ENCODE peak calls at places on chromosomes 5 and 9, in ten cellular contexts. O is MM.1S, L is tibial artery, P is colonic mucosa, S is PC-3, E is hepatocyte, F is HL-60, D is dorsolateral prefrontal cortex, W is keratinocyte, V is upper lobe of right lung. X is an unnamed sample.

GRCh38 chr9:34559616-34560546 is 29.6 kb downstream of the CNTFR start:
- DNase-seq in O (no peak), L (peak), P (peak), S (no peak), E (peak), F (no peak), D (peak), W (no peak), V (no peak), X (no peak)

GRCh38 chr5:32405502-32405901 is 39.0 kb downstream of the ZFR start:
- DNase-seq in O (no peak), L (no peak), P (no peak), S (no peak), E (no peak), F (no peak), D (no peak), W (no peak), V (no peak), X (no peak)

GRCh38 chr9:3495850-3496249 is 30.0 kb downstream of the RFX3 start:
- DNase-seq in O (no peak), L (no peak), P (no peak), S (no peak), E (no peak), F (no peak), D (no peak), W (no peak), V (no peak), X (no peak)

GRCh38 chr5:53024535-53024934 is 35.4 kb downstream of the ITGA2 start:
- DNase-seq in O (no peak), L (no peak), P (no peak), S (no peak), E (no peak), F (no peak), D (peak), W (no peak), V (no peak), X (no peak)

GRCh38 chr9:76873056-76873792 is 32.7 kb downstream of the PRUNE2 start:
- DNase-seq in O (no peak), L (peak), P (no peak), S (no peak), E (no peak), F (no peak), D (peak), W (no peak), V (no peak), X (no peak)

GRCh38 chr5:133868946-133869674 is 99.3 kb downstream of the C5orf15 start:
- DNase-seq in O (peak), L (peak), P (peak), S (peak), E (peak), F (peak), D (peak), W (peak), V (peak), X (no peak)

GRCh38 chr9:108939975-108940374 is 5.8 kb downstream of the ABITRAM start:
- DNase-seq in O (no peak), L (no peak), P (no peak), S (no peak), E (no peak), F (no peak), D (no peak), W (no peak), V (no peak), X (no peak)

GRCh38 chr9:22111176-22111870 is 102.2 kb upstream of the CDKN2B start:
- DNase-seq in O (no peak), L (no peak), P (no peak), S (no peak), E (no peak), F (no peak), D (no peak), W (no peak), V (no peak), X (no peak)

GRCh38 chr5:17813214-17813613 is 179.0 kb downstream of the TAF11L14 start:
- DNase-seq in O (no peak), L (no peak), P (no peak), S (peak), E (no peak), F (no peak), D (no peak), W (no peak), V (no peak), X (no peak)

DNA sequence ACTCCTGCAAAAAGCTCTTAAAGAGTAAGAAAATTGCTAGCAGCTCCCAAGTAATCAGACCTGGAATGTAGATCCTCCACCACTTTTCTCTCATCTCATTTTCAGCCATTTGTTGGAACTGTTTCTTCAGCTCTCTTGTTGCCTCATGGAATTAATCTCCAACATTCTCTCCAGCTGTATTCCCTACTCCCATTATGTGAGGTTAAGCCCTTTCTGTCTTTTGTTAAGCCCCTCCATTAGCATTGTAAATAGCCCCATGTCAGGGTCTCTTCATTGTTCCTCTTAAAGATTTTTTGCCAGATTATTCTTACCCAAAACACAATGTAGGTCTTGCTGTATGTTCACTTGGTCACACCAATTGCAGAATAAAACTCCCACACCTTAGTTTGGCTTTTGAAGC is 119.8 kb downstream of the PLPPR1 start:
- DNase-seq in O (no peak), L (no peak), P (no peak), S (no peak), E (no peak), F (no peak), D (no peak), W (no peak), V (no peak), X (no peak)
- H3K27ac ChIP-seq in O (no peak), L (no peak), P (no peak), S (no peak), E (no peak), F (no peak), D (no peak), W (no peak), V (no peak), X (no peak)

GRCh38 chr9:118594428-118594827 is 774.8 kb downstream of the BRINP1 start:
- DNase-seq in O (no peak), L (no peak), P (no peak), S (no peak), E (no peak), F (no peak), D (no peak), W (no peak), V (no peak), X (no peak)
- H3K27ac ChIP-seq in O (no peak), L (no peak), P (no peak), S (no peak), E (no peak), F (no peak), D (no peak), W (no peak), V (no peak), X (no peak)

GRCh38 chr9:132141364-132141947 is 20.4 kb upstream of the NTNG2 start:
- DNase-seq in O (no peak), L (no peak), P (no peak), S (no peak), E (no peak), F (no peak), D (no peak), W (no peak), V (no peak), X (no peak)
- H3K27ac ChIP-seq in O (no peak), L (no peak), P (no peak), S (no peak), E (no peak), F (no peak), D (peak), W (no peak), V (no peak), X (no peak)

GRCh38 chr5:1330146-1330846 is 14.6 kb downstream of the CLPTM1L start:
- DNase-seq in O (no peak), L (peak), P (no peak), S (no peak), E (no peak), F (no peak), D (peak), W (peak), V (peak), X (peak)
- H3K27ac ChIP-seq in O (peak), L (no peak), P (no peak), S (no peak), E (no peak), F (no peak), D (no peak), W (peak), V (peak), X (peak)

GRCh38 chr9:99226054-99226453 is 4.0 kb downstream of the SEC61B start:
- DNase-seq in O (no peak), L (no peak), P (no peak), S (no peak), E (no peak), F (no peak), D (no peak), W (no peak), V (no peak), X (no peak)
- H3K27ac ChIP-seq in O (no peak), L (no peak), P (no peak), S (no peak), E (no peak), F (no peak), D (no peak), W (no peak), V (no peak), X (no peak)

DNA sequence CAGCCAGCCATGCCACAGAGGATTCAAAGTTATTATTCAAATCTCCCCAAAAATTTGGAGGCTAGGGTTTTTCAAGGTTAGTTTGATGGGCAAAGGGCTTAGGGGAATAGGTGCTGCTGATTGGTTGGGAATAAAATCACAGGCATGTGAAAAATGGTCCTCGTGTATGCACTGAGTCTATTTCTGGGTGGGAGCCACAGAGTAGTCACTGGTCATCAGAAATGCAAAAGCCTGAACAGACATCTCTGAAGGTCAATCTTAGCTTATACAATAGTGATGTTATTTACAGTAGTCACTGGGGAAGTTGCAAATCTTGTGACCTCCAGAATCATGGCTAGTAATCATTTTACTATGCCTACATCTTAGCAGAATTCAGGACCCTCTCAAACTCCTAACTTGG is 1.3 kb downstream of the IL33 start:
- DNase-seq in O (no peak), L (no peak), P (no peak), S (no peak), E (no peak), F (no peak), D (no peak), W (no peak), V (no peak), X (no peak)
- H3K27ac ChIP-seq in O (no peak), L (peak), P (no peak), S (no peak), E (no peak), F (no peak), D (no peak), W (no peak), V (peak), X (no peak)

DNA sequence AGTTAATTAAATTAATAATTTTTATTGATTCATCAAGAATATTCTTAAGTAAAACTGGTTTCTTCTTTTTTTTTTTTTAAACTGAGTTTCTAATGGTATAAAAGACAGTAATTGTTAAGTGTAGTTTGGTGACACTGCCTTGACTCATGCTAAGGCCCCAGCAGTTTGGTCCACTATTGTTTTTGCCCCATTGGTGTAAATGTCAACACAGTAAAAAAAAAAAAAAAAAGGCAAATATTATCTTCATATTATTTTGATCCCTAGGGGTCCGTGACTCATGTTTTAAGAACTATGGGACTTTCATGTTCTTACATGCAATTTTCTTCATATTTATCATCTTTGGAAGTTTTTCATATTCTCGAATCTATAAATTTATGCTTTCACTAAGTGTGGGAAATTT is 29.2 kb upstream of the JAK2 start:
- DNase-seq in O (no peak), L (no peak), P (no peak), S (peak), E (no peak), F (no peak), D (no peak), W (no peak), V (no peak), X (no peak)
- H3K27ac ChIP-seq in O (no peak), L (no peak), P (no peak), S (peak), E (no peak), F (no peak), D (no peak), W (no peak), V (no peak), X (no peak)

DNA sequence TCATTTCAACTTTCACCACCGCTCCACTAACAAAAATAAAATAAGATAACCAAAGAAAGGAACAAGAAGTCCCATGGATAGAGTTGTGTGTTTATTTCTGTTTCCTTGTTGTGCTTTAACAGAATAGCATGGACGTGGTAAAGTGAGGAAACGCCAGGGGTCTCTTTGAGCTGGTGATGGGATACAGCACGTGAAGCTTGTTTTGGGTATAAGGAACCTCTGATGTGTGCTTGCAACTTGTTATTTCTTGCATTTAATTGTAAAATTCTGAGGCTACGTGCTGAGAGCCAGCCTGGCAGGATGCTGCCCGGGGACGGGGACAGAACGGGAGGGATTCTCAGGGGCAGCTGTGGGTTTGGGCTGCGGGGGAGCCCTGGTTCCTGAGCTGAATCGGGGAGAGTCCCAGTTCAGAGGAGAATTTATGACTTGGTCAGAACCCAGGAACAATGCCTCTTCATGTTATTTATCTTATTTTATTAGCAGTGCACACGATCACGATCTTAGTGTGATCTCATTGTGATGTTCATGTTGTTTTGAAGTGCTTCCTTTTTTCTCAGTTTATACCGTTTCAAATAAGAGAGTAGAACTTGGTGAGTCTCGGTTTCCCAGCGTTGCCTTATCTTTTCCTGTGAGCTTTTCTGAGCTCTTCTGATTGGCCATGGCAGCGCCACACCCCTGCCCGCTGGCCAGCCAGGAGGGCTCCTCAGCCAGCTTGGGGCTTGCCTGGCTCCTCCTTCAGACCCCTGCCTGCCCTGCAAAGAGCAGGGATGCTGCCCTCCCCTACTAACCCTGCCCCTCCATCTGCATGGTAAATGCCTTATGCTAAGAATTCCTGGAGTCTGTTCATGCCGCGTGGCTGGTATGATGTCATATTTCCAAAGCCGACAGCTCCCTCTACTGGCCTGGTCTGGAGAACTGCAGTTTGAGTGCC is 63.6 kb downstream of the ANKRD33B start:
- DNase-seq in O (peak), L (peak), P (peak), S (peak), E (peak), F (peak), D (peak), W (peak), V (peak), X (peak)
- H3K27ac ChIP-seq in O (peak), L (peak), P (no peak), S (peak), E (peak), F (peak), D (no peak), W (peak), V (peak), X (no peak)

GRCh38 chr5:153901449-153901848 is 137.3 kb downstream of the FAM114A2 start:
- DNase-seq in O (no peak), L (no peak), P (no peak), S (no peak), E (no peak), F (no peak), D (no peak), W (peak), V (no peak), X (no peak)
- H3K27ac ChIP-seq in O (no peak), L (peak), P (no peak), S (no peak), E (no peak), F (no peak), D (no peak), W (peak), V (no peak), X (no peak)

X was measured in epithelial cell of prostate.